ENCODE peak calls at places on chromosomes 3 and 15, in ten cellular contexts. One of them, this sample, is unnamed.

GRCh38 chr15:78437107-78437761 is 782 bp upstream of the IREB2 start:
- DNase-seq in HEK293T: peak
- DNase-seq in CD8-positive, alpha-beta memory T cell: no peak
- DNase-seq in CD8-positive, alpha-beta T cell: no peak
- DNase-seq in NCI-H1436: no peak
- DNase-seq in lower lobe of right lung: no peak
- DNase-seq in activated gamma-delta T cell treated with Interleukin-2 at 50 U/mL for 16 hours: no peak
- DNase-seq in NCI-H2081: no peak
- DNase-seq in WTC11: no peak
- DNase-seq in GM06990: no peak
- DNase-seq in this sample: peak

GRCh38 chr3:123783811-123784210 is 100.3 kb downstream of the MYLK start:
- DNase-seq in CD8-positive, alpha-beta memory T cell: no peak
- DNase-seq in GM06990: no peak
- DNase-seq in CD8-positive, alpha-beta T cell: no peak
- DNase-seq in lower lobe of right lung: no peak
- DNase-seq in HEK293T: no peak
- DNase-seq in NCI-H2081: no peak
- DNase-seq in NCI-H1436: no peak
- DNase-seq in activated gamma-delta T cell treated with Interleukin-2 at 50 U/mL for 16 hours: no peak
- DNase-seq in WTC11: no peak
- DNase-seq in this sample: no peak

GRCh38 chr3:107452436-107452835 is 70.3 kb upstream of the BBX start:
- DNase-seq in HEK293T: no peak
- DNase-seq in WTC11: no peak
- DNase-seq in lower lobe of right lung: no peak
- DNase-seq in NCI-H1436: no peak
- DNase-seq in CD8-positive, alpha-beta T cell: no peak
- DNase-seq in GM06990: no peak
- DNase-seq in CD8-positive, alpha-beta memory T cell: no peak
- DNase-seq in NCI-H2081: no peak
- DNase-seq in activated gamma-delta T cell treated with Interleukin-2 at 50 U/mL for 16 hours: no peak
- DNase-seq in this sample: no peak

GRCh38 chr3:158709666-158710083 is 22.6 kb downstream of the RARRES1 start:
- DNase-seq in NCI-H1436: no peak
- DNase-seq in HEK293T: no peak
- DNase-seq in activated gamma-delta T cell treated with Interleukin-2 at 50 U/mL for 16 hours: no peak
- DNase-seq in WTC11: no peak
- DNase-seq in GM06990: no peak
- DNase-seq in CD8-positive, alpha-beta T cell: no peak
- DNase-seq in lower lobe of right lung: no peak
- DNase-seq in NCI-H2081: no peak
- DNase-seq in CD8-positive, alpha-beta memory T cell: no peak
- DNase-seq in this sample: peak

GRCh38 chr15:98899266-98900021 is 108.1 kb downstream of the PGPEP1L start:
- DNase-seq in CD8-positive, alpha-beta memory T cell: no peak
- DNase-seq in lower lobe of right lung: peak
- DNase-seq in activated gamma-delta T cell treated with Interleukin-2 at 50 U/mL for 16 hours: no peak
- DNase-seq in GM06990: no peak
- DNase-seq in WTC11: no peak
- DNase-seq in CD8-positive, alpha-beta T cell: no peak
- DNase-seq in HEK293T: no peak
- DNase-seq in NCI-H2081: no peak
- DNase-seq in NCI-H1436: no peak
- DNase-seq in this sample: peak

GRCh38 chr3:114496021-114496434 is 202.2 kb downstream of the TIGIT start:
- DNase-seq in lower lobe of right lung: no peak
- DNase-seq in GM06990: no peak
- DNase-seq in CD8-positive, alpha-beta T cell: no peak
- DNase-seq in CD8-positive, alpha-beta memory T cell: no peak
- DNase-seq in WTC11: no peak
- DNase-seq in NCI-H1436: no peak
- DNase-seq in NCI-H2081: no peak
- DNase-seq in HEK293T: no peak
- DNase-seq in activated gamma-delta T cell treated with Interleukin-2 at 50 U/mL for 16 hours: no peak
- DNase-seq in this sample: no peak

GRCh38 chr15:78316211-78317077 is 17.0 kb upstream of the SKIC8 start:
- DNase-seq in activated gamma-delta T cell treated with Interleukin-2 at 50 U/mL for 16 hours: no peak
- DNase-seq in HEK293T: no peak
- DNase-seq in WTC11: peak
- DNase-seq in GM06990: no peak
- DNase-seq in lower lobe of right lung: no peak
- DNase-seq in NCI-H2081: peak
- DNase-seq in NCI-H1436: peak
- DNase-seq in CD8-positive, alpha-beta T cell: no peak
- DNase-seq in CD8-positive, alpha-beta memory T cell: peak
- DNase-seq in this sample: peak

GRCh38 chr3:152786977-152787681 is 47.8 kb upstream of the P2RY1 start:
- DNase-seq in NCI-H1436: no peak
- DNase-seq in lower lobe of right lung: no peak
- DNase-seq in WTC11: no peak
- DNase-seq in CD8-positive, alpha-beta memory T cell: no peak
- DNase-seq in activated gamma-delta T cell treated with Interleukin-2 at 50 U/mL for 16 hours: no peak
- DNase-seq in HEK293T: no peak
- DNase-seq in NCI-H2081: no peak
- DNase-seq in GM06990: no peak
- DNase-seq in CD8-positive, alpha-beta T cell: no peak
- DNase-seq in this sample: no peak

GRCh38 chr3:26428992-26429391 is 193.6 kb upstream of the LRRC3B start:
- DNase-seq in NCI-H2081: no peak
- DNase-seq in CD8-positive, alpha-beta memory T cell: no peak
- DNase-seq in lower lobe of right lung: no peak
- DNase-seq in NCI-H1436: no peak
- DNase-seq in CD8-positive, alpha-beta T cell: no peak
- DNase-seq in activated gamma-delta T cell treated with Interleukin-2 at 50 U/mL for 16 hours: no peak
- DNase-seq in GM06990: no peak
- DNase-seq in HEK293T: no peak
- DNase-seq in WTC11: no peak
- DNase-seq in this sample: no peak

GRCh38 chr15:78828930-78829329 is 17.7 kb upstream of the ADAMTS7 start:
- DNase-seq in CD8-positive, alpha-beta memory T cell: no peak
- DNase-seq in lower lobe of right lung: no peak
- DNase-seq in GM06990: no peak
- DNase-seq in HEK293T: no peak
- DNase-seq in WTC11: no peak
- DNase-seq in CD8-positive, alpha-beta T cell: no peak
- DNase-seq in NCI-H1436: no peak
- DNase-seq in activated gamma-delta T cell treated with Interleukin-2 at 50 U/mL for 16 hours: no peak
- DNase-seq in NCI-H2081: no peak
- DNase-seq in this sample: no peak

GRCh38 chr3:38565339-38566214 is 69.4 kb downstream of the EXOG start:
- DNase-seq in HEK293T: no peak
- DNase-seq in GM06990: no peak
- DNase-seq in WTC11: no peak
- DNase-seq in NCI-H2081: no peak
- DNase-seq in activated gamma-delta T cell treated with Interleukin-2 at 50 U/mL for 16 hours: no peak
- DNase-seq in NCI-H1436: no peak
- DNase-seq in lower lobe of right lung: peak
- DNase-seq in CD8-positive, alpha-beta memory T cell: peak
- DNase-seq in CD8-positive, alpha-beta T cell: no peak
- DNase-seq in this sample: no peak

GRCh38 chr3:67630666-67631362 is 23.6 kb downstream of the SUCLG2 start:
- DNase-seq in activated gamma-delta T cell treated with Interleukin-2 at 50 U/mL for 16 hours: no peak
- DNase-seq in CD8-positive, alpha-beta memory T cell: no peak
- DNase-seq in HEK293T: no peak
- DNase-seq in NCI-H1436: no peak
- DNase-seq in lower lobe of right lung: no peak
- DNase-seq in CD8-positive, alpha-beta T cell: no peak
- DNase-seq in GM06990: no peak
- DNase-seq in NCI-H2081: no peak
- DNase-seq in WTC11: no peak
- DNase-seq in this sample: no peak

GRCh38 chr3:72586694-72587093 is 261.6 kb downstream of the SHQ1 start:
- DNase-seq in CD8-positive, alpha-beta memory T cell: no peak
- DNase-seq in CD8-positive, alpha-beta T cell: no peak
- DNase-seq in HEK293T: no peak
- DNase-seq in NCI-H2081: no peak
- DNase-seq in GM06990: no peak
- DNase-seq in NCI-H1436: no peak
- DNase-seq in lower lobe of right lung: no peak
- DNase-seq in WTC11: no peak
- DNase-seq in activated gamma-delta T cell treated with Interleukin-2 at 50 U/mL for 16 hours: no peak
- DNase-seq in this sample: no peak

GRCh38 chr3:171801738-171802600 is 8.3 kb downstream of the PLD1 start:
- DNase-seq in HEK293T: no peak
- DNase-seq in CD8-positive, alpha-beta memory T cell: no peak
- DNase-seq in WTC11: no peak
- DNase-seq in activated gamma-delta T cell treated with Interleukin-2 at 50 U/mL for 16 hours: no peak
- DNase-seq in NCI-H1436: no peak
- DNase-seq in GM06990: no peak
- DNase-seq in CD8-positive, alpha-beta T cell: no peak
- DNase-seq in lower lobe of right lung: no peak
- DNase-seq in NCI-H2081: no peak
- DNase-seq in this sample: no peak

GRCh38 chr3:100928638-100929428 is 64.4 kb downstream of the ABI3BP start:
- DNase-seq in NCI-H1436: no peak
- DNase-seq in CD8-positive, alpha-beta T cell: no peak
- DNase-seq in GM06990: no peak
- DNase-seq in CD8-positive, alpha-beta memory T cell: no peak
- DNase-seq in lower lobe of right lung: no peak
- DNase-seq in WTC11: no peak
- DNase-seq in NCI-H2081: no peak
- DNase-seq in HEK293T: no peak
- DNase-seq in activated gamma-delta T cell treated with Interleukin-2 at 50 U/mL for 16 hours: no peak
- DNase-seq in this sample: no peak

GRCh38 chr15:48897144-48897814 is 19.3 kb downstream of the EID1 start:
- DNase-seq in NCI-H2081: no peak
- DNase-seq in HEK293T: no peak
- DNase-seq in lower lobe of right lung: no peak
- DNase-seq in NCI-H1436: no peak
- DNase-seq in CD8-positive, alpha-beta memory T cell: no peak
- DNase-seq in CD8-positive, alpha-beta T cell: no peak
- DNase-seq in WTC11: no peak
- DNase-seq in activated gamma-delta T cell treated with Interleukin-2 at 50 U/mL for 16 hours: no peak
- DNase-seq in GM06990: no peak
- DNase-seq in this sample: peak

GRCh38 chr3:168162172-168162571 is 66.4 kb upstream of the GOLIM4 start:
- DNase-seq in lower lobe of right lung: no peak
- DNase-seq in NCI-H2081: no peak
- DNase-seq in GM06990: no peak
- DNase-seq in WTC11: no peak
- DNase-seq in NCI-H1436: no peak
- DNase-seq in CD8-positive, alpha-beta T cell: no peak
- DNase-seq in CD8-positive, alpha-beta memory T cell: no peak
- DNase-seq in activated gamma-delta T cell treated with Interleukin-2 at 50 U/mL for 16 hours: no peak
- DNase-seq in HEK293T: no peak
- DNase-seq in this sample: no peak

GRCh38 chr3:180403156-180403555 is 198.8 kb upstream of the TTC14 start:
- DNase-seq in WTC11: no peak
- DNase-seq in activated gamma-delta T cell treated with Interleukin-2 at 50 U/mL for 16 hours: no peak
- DNase-seq in NCI-H1436: no peak
- DNase-seq in lower lobe of right lung: no peak
- DNase-seq in NCI-H2081: no peak
- DNase-seq in CD8-positive, alpha-beta T cell: no peak
- DNase-seq in HEK293T: no peak
- DNase-seq in CD8-positive, alpha-beta memory T cell: no peak
- DNase-seq in GM06990: no peak
- DNase-seq in this sample: no peak

GRCh38 chr3:127525373-127525772 is 65.2 kb downstream of the TPRA1 start:
- DNase-seq in GM06990: no peak
- DNase-seq in CD8-positive, alpha-beta T cell: no peak
- DNase-seq in CD8-positive, alpha-beta memory T cell: no peak
- DNase-seq in WTC11: no peak
- DNase-seq in activated gamma-delta T cell treated with Interleukin-2 at 50 U/mL for 16 hours: no peak
- DNase-seq in lower lobe of right lung: no peak
- DNase-seq in NCI-H2081: no peak
- DNase-seq in NCI-H1436: no peak
- DNase-seq in HEK293T: no peak
- DNase-seq in this sample: no peak

GRCh38 chr3:24128195-24129005 is 183.3 kb downstream of the NR1D2 start:
- DNase-seq in HEK293T: no peak
- DNase-seq in CD8-positive, alpha-beta memory T cell: no peak
- DNase-seq in activated gamma-delta T cell treated with Interleukin-2 at 50 U/mL for 16 hours: no peak
- DNase-seq in GM06990: no peak
- DNase-seq in NCI-H2081: no peak
- DNase-seq in lower lobe of right lung: no peak
- DNase-seq in WTC11: no peak
- DNase-seq in NCI-H1436: no peak
- DNase-seq in CD8-positive, alpha-beta T cell: no peak
- DNase-seq in this sample: no peak

GRCh38 chr15:80636675-80637074 is 58.4 kb upstream of the ABHD17C start:
- DNase-seq in HEK293T: no peak
- DNase-seq in activated gamma-delta T cell treated with Interleukin-2 at 50 U/mL for 16 hours: no peak
- DNase-seq in CD8-positive, alpha-beta T cell: no peak
- DNase-seq in WTC11: peak
- DNase-seq in CD8-positive, alpha-beta memory T cell: no peak
- DNase-seq in NCI-H1436: no peak
- DNase-seq in GM06990: no peak
- DNase-seq in NCI-H2081: no peak
- DNase-seq in lower lobe of right lung: no peak
- DNase-seq in this sample: peak

GRCh38 chr3:125069452-125069851 is 13.7 kb upstream of the HEG1 start:
- DNase-seq in NCI-H2081: no peak
- DNase-seq in CD8-positive, alpha-beta memory T cell: no peak
- DNase-seq in HEK293T: no peak
- DNase-seq in GM06990: no peak
- DNase-seq in activated gamma-delta T cell treated with Interleukin-2 at 50 U/mL for 16 hours: no peak
- DNase-seq in WTC11: no peak
- DNase-seq in NCI-H1436: no peak
- DNase-seq in lower lobe of right lung: no peak
- DNase-seq in CD8-positive, alpha-beta T cell: no peak
- DNase-seq in this sample: no peak

GRCh38 chr3:149077638-149078037 is 8.7 kb downstream of the HLTF start:
- DNase-seq in NCI-H1436: no peak
- DNase-seq in CD8-positive, alpha-beta memory T cell: no peak
- DNase-seq in WTC11: no peak
- DNase-seq in HEK293T: no peak
- DNase-seq in CD8-positive, alpha-beta T cell: no peak
- DNase-seq in GM06990: no peak
- DNase-seq in NCI-H2081: no peak
- DNase-seq in activated gamma-delta T cell treated with Interleukin-2 at 50 U/mL for 16 hours: no peak
- DNase-seq in lower lobe of right lung: no peak
- DNase-seq in this sample: no peak

GRCh38 chr3:98722389-98722788 is 40.8 kb upstream of the ST3GAL6 start:
- DNase-seq in CD8-positive, alpha-beta T cell: no peak
- DNase-seq in NCI-H2081: no peak
- DNase-seq in NCI-H1436: no peak
- DNase-seq in HEK293T: no peak
- DNase-seq in activated gamma-delta T cell treated with Interleukin-2 at 50 U/mL for 16 hours: no peak
- DNase-seq in lower lobe of right lung: no peak
- DNase-seq in GM06990: no peak
- DNase-seq in CD8-positive, alpha-beta memory T cell: no peak
- DNase-seq in WTC11: peak
- DNase-seq in this sample: peak

GRCh38 chr15:40238927-40239591 is at the start of gene PAK6:
- DNase-seq in lower lobe of right lung: peak
- DNase-seq in NCI-H1436: peak
- DNase-seq in CD8-positive, alpha-beta T cell: peak
- DNase-seq in GM06990: no peak
- DNase-seq in HEK293T: peak
- DNase-seq in CD8-positive, alpha-beta memory T cell: peak
- DNase-seq in activated gamma-delta T cell treated with Interleukin-2 at 50 U/mL for 16 hours: no peak
- DNase-seq in NCI-H2081: peak
- DNase-seq in WTC11: peak
- DNase-seq in this sample: peak

GRCh38 chr3:52721002-52721741 is 15.3 kb downstream of the SPCS1 start:
- DNase-seq in WTC11: no peak
- DNase-seq in CD8-positive, alpha-beta T cell: no peak
- DNase-seq in lower lobe of right lung: no peak
- DNase-seq in GM06990: peak
- DNase-seq in CD8-positive, alpha-beta memory T cell: no peak
- DNase-seq in NCI-H1436: no peak
- DNase-seq in HEK293T: no peak
- DNase-seq in NCI-H2081: no peak
- DNase-seq in activated gamma-delta T cell treated with Interleukin-2 at 50 U/mL for 16 hours: no peak
- DNase-seq in this sample: no peak

GRCh38 chr3:57793737-57794187 is 37.7 kb downstream of the SLMAP start:
- DNase-seq in HEK293T: no peak
- DNase-seq in activated gamma-delta T cell treated with Interleukin-2 at 50 U/mL for 16 hours: no peak
- DNase-seq in NCI-H2081: no peak
- DNase-seq in WTC11: no peak
- DNase-seq in lower lobe of right lung: no peak
- DNase-seq in NCI-H1436: no peak
- DNase-seq in GM06990: peak
- DNase-seq in CD8-positive, alpha-beta memory T cell: no peak
- DNase-seq in CD8-positive, alpha-beta T cell: no peak
- DNase-seq in this sample: no peak

GRCh38 chr3:5250467-5251195 is 63.1 kb downstream of the EDEM1 start:
- DNase-seq in GM06990: no peak
- DNase-seq in NCI-H2081: peak
- DNase-seq in WTC11: no peak
- DNase-seq in NCI-H1436: no peak
- DNase-seq in HEK293T: no peak
- DNase-seq in activated gamma-delta T cell treated with Interleukin-2 at 50 U/mL for 16 hours: no peak
- DNase-seq in CD8-positive, alpha-beta T cell: no peak
- DNase-seq in lower lobe of right lung: no peak
- DNase-seq in CD8-positive, alpha-beta memory T cell: no peak
- DNase-seq in this sample: no peak

This sample was measured in ELF-1.